ENCODE peak calls at places on chromosome 4, in four cellular contexts. P is psoas muscle, B is upper lobe of right lung, A is mesendoderm. I is an unnamed sample.

GRCh38 chr4:186627226-186627865 is 72.0 kb upstream of the MTNR1A start:
- DNase-seq in A (peak; percentile 38), P (no peak), B (no peak), I (no peak)

GRCh38 chr4:187276786-187277408 is 553.2 kb upstream of the FAT1 start:
- DNase-seq in P (no peak), A (no peak), B (no peak), I (no peak)

GRCh38 chr4:107988763-107989035 is 990 bp upstream of the HADH start:
- DNase-seq in A (no peak), P (no peak), B (no peak), I (no peak)

GRCh38 chr4:8048856-8049686 is 109.4 kb upstream of the AFAP1 start:
- DNase-seq in P (no peak), B (no peak), A (peak; percentile 83), I (no peak)

GRCh38 chr4:98517444-98518021 is 140.9 kb downstream of the TSPAN5 start:
- DNase-seq in P (no peak), A (no peak), B (no peak), I (no peak)

GRCh38 chr4:110130578-110131358 is 67.6 kb downstream of the ELOVL6 start:
- DNase-seq in A (no peak), B (no peak), P (no peak), I (no peak)

GRCh38 chr4:6916587-6917444 is 7.2 kb downstream of the TBC1D14 start:
- DNase-seq in B (no peak), A (peak; percentile 61), P (no peak), I (peak; percentile 55)

GRCh38 chr4:18464160-18464559 is 442.6 kb upstream of the LCORL start:
- DNase-seq in B (no peak), P (no peak), A (no peak), I (no peak)

GRCh38 chr4:181959121-181959520 is 284.1 kb upstream of the TENM3 start:
- DNase-seq in A (peak; percentile 59), P (no peak), B (no peak), I (no peak)

DNA sequence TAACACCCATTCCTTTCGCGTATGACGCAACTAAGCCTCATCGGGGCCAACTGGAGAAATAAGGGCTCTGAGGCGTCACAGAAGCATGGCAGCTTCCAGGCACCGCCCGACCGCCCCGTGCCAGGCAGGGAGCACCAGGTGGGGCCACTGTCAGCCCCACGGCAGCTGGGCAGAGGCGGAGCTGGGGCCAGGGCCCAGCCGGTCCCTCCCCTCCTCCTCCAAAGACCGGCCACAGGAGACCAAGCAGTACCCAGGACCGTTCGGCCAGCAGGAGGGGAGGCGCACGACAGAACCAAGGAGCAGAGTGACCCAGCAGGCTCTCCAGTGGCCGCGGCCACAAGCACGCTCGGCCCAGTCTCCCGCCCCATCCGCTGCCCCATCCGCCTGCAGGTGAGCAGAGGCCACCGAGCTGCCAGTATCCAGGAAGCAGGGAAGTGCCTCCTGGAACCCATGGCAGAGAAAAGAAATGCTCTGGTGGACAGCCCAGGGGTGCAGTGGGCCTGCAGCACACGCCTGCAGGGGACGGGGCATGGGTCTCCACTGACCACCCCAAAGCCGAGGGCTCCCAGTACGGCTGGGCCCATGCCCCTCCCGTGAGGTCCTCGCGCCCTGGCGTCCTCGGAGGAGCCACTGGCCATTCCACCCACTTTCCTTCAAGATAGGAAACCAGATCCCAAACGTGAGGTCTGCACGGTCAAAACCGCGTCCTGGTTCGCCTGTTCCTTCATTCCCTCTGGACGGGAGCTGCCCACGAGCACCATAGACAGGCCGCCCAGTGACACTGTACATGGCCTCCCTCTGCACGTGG is 9.6 kb downstream of the CTBP1 start:
- DNase-seq in B (peak; percentile 56), A (no peak), P (peak; percentile 37), I (peak; percentile 18)
- H3K4me1 ChIP-seq in B (peaks cover 21% of the 10 kb centered on the region), A (no peaks in the 10 kb centered on the region), P (peaks cover 39% of the 10 kb centered on the region), I (peaks cover 34% of the 10 kb centered on the region)

DNA sequence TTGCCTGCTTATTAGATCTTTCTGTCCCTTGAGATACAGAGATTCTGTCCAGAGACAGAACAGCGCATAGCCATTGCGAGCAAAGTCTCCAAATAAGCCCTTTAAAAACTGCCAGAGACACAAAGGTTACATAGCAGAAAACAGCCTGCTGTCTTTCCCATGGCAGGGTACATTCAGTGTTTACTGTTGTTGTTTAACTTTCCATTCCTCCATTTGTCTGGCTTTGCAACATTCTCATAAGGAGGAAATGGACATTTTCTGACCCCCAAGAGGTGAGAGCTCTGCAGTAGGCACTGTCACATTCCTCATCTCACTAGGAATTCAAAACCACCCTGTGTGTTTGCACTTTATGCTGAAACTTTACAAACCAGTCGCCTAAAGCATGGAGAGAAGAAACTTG is 48.3 kb downstream of the PDE5A start:
- DNase-seq in A (peak; percentile 22), B (no peak), P (no peak), I (no peak)
- H3K27ac ChIP-seq in A (no peak overlapping the region), B (peak overlapping the region; percentile 36), P (no peak overlapping the region), I (no peak overlapping the region)

GRCh38 chr4:89572224-89572858 is 264.6 kb downstream of the SNCA start:
- DNase-seq in P (no peak), B (no peak), A (no peak), I (no peak)

GRCh38 chr4:89570931-89571330 is 263.3 kb upstream of the GPRIN3 start:
- DNase-seq in P (no peak), B (no peak), A (no peak), I (no peak)

GRCh38 chr4:89579776-89580175 is 257.2 kb downstream of the SNCA start:
- DNase-seq in B (no peak), A (no peak), P (no peak), I (no peak)

DNA sequence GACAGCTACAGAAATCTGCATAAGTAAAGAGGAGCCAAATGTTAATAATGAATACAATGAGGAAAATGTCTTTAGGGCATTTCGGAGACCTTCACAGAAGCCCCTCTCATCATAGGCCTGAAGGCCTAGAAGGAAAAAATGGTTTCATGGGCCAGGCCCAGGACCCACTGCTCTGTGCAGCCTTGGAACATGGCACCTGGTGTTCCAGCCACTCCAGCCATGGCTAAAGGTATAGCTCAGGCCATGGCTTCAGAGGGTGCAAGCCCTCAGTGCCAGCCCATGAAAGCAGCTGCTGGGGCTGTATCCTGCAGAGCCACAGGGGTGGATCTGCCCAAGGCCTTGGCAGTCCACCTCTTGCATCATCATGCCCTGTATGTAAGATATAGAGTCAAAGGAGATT is 261.1 kb downstream of the SNCA start:
- DNase-seq in P (no peak), A (no peak), B (no peak), I (no peak)
- H3K4me1 ChIP-seq in P (no peaks in the 10 kb centered on the region), A (peaks cover 2% of the 10 kb centered on the region), B (no peaks in the 10 kb centered on the region), I (no peaks in the 10 kb centered on the region)

GRCh38 chr4:148204892-148205291 is 237.3 kb downstream of the NR3C2 start:
- DNase-seq in P (no peak), A (no peak), B (no peak), I (no peak)

GRCh38 chr4:148205481-148205880 is 236.7 kb downstream of the NR3C2 start:
- DNase-seq in B (no peak), A (no peak), P (no peak), I (no peak)

GRCh38 chr4:148210661-148211060 is 231.6 kb downstream of the NR3C2 start:
- DNase-seq in P (no peak), B (no peak), A (no peak), I (no peak)

GRCh38 chr4:148204171-148204570 is 238.0 kb downstream of the NR3C2 start:
- DNase-seq in A (no peak), P (no peak), B (no peak), I (no peak)

GRCh38 chr4:148207074-148207473 is 235.1 kb downstream of the NR3C2 start:
- DNase-seq in A (peak; percentile 21), P (no peak), B (no peak), I (no peak)
- H3K27ac ChIP-seq in A (no peak overlapping the region), P (no peak overlapping the region), B (no peak overlapping the region), I (no peak overlapping the region)

GRCh38 chr4:3413217-3413671 is 28.5 kb upstream of the HGFAC start:
- DNase-seq in B (peak; percentile 49), P (no peak), A (no peak), I (peak; percentile 37)
- H3K4me1 ChIP-seq in B (peaks cover 4% of the 10 kb centered on the region), P (no peaks in the 10 kb centered on the region), A (peaks cover 7% of the 10 kb centered on the region), I (no peaks in the 10 kb centered on the region)

I was measured in right lobe of liver.